ENCODE peak calls at places on chromosomes 4 and X, in seven cellular contexts. D is GM10248, H is lower leg skin, M is GM23338, U is fibroblast of lung, R is endothelial cell, F is AG09309. K is an unnamed sample.
A peak's percentile ranks its signal among the peaks of the same experiment; 100 is the strongest.

GRCh38 chr4:39320381-39321115 is 45.6 kb downstream of the RFC1 start:
- DNase-seq in D (no peak), H (no peak), M (no peak), U (peak; percentile 60), R (no peak), F (no peak), K (no peak)

GRCh38 chr4:22385615-22386014 is 130.3 kb downstream of the ADGRA3 start:
- DNase-seq in D (no peak), H (no peak), M (no peak), U (peak; percentile 70), R (no peak), F (peak; percentile 35), K (peak; percentile 3)

GRCh38 chr4:6549890-6550620 is 24.9 kb upstream of the MAN2B2 start:
- DNase-seq in D (no peak), H (no peak), M (no peak), U (no peak), R (no peak), F (no peak), K (no peak)

GRCh38 chrX:151621422-151621821 is 57.9 kb downstream of the PASD1 start:
- DNase-seq in D (no peak), H (no peak), M (no peak), U (no peak), R (no peak), F (no peak), K (no peak)

GRCh38 chr4:39664828-39665731 is 26.4 kb upstream of the SMIM14 start:
- DNase-seq in D (no peak), H (no peak), M (no peak), U (peak; percentile 48), R (no peak), F (no peak), K (no peak)

GRCh38 chr4:175536852-175537453 is 275.1 kb downstream of the GPM6A start:
- DNase-seq in D (peak; percentile 20), H (no peak), M (peak; percentile 79), U (peak; percentile 56), R (peak; percentile 21), F (peak; percentile 46), K (peak; percentile 8)

GRCh38 chrX:93420635-93421034 is 252.7 kb downstream of the NAP1L3 start:
- DNase-seq in D (no peak), H (no peak), M (no peak), U (no peak), R (no peak), F (no peak), K (no peak)

GRCh38 chr4:114997596-114997995 is 115.8 kb downstream of the NDST4 start:
- DNase-seq in D (no peak), H (no peak), M (no peak), U (peak; percentile 24), R (no peak), F (no peak), K (no peak)

GRCh38 chrX:47815901-47816845 is 20.5 kb upstream of the ZNF81 start:
- DNase-seq in D (no peak), H (no peak), M (peak; percentile 62), U (peak; percentile 9), R (no peak), F (no peak), K (no peak)

GRCh38 chr4:25486171-25486570 is 109.1 kb downstream of the ANAPC4 start:
- DNase-seq in D (no peak), H (no peak), M (peak; percentile 55), U (peak; percentile 62), R (no peak), F (no peak), K (no peak)

GRCh38 chr4:183961772-183962171 is 56.7 kb downstream of the STOX2 start:
- DNase-seq in D (no peak), H (no peak), M (peak; percentile 49), U (no peak), R (no peak), F (no peak), K (no peak)

GRCh38 chr4:107248571-107248970 is 212.5 kb upstream of the DKK2 start:
- DNase-seq in D (no peak), H (no peak), M (no peak), U (peak; percentile 68), R (no peak), F (no peak), K (no peak)

GRCh38 chr4:113921089-113921842 is 58.2 kb downstream of the ARSJ start:
- DNase-seq in D (no peak), H (no peak), M (no peak), U (peak; percentile 62), R (no peak), F (no peak), K (no peak)

GRCh38 chr4:151679247-151679646 is 81.6 kb downstream of the GATB start:
- DNase-seq in D (no peak), H (no peak), M (peak; percentile 47), U (no peak), R (no peak), F (no peak), K (no peak)

GRCh38 chr4:85842540-85842939 is 367.6 kb downstream of the ARHGAP24 start:
- DNase-seq in D (no peak), H (no peak), M (no peak), U (peak; percentile 66), R (no peak), F (no peak), K (no peak)

GRCh38 chr4:20019310-20020015 is 232.2 kb upstream of the SLIT2 start:
- DNase-seq in D (no peak), H (no peak), M (no peak), U (peak; percentile 68), R (no peak), F (no peak), K (no peak)

GRCh38 chrX:112961981-112962380 is 121.3 kb upstream of the AMOT start:
- DNase-seq in D (no peak), H (no peak), M (no peak), U (peak; percentile 53), R (no peak), F (no peak), K (no peak)

GRCh38 chrX:140817943-140818342 is 108.4 kb downstream of the LINC00632 start:
- DNase-seq in D (peak; percentile 14), H (no peak), M (peak; percentile 51), U (peak; percentile 35), R (peak; percentile 9), F (peak; percentile 1), K (no peak)

GRCh38 chrX:39611468-39611867 is 486.3 kb downstream of the BCOR start:
- DNase-seq in D (no peak), H (no peak), M (no peak), U (no peak), R (no peak), F (no peak), K (no peak)

GRCh38 chrX:16023790-16024734 is 99.3 kb upstream of the GRPR start:
- DNase-seq in D (peak; percentile 44), H (no peak), M (no peak), U (peak; percentile 71), R (no peak), F (no peak), K (no peak)

GRCh38 chrX:129957241-129958099 is 25.0 kb upstream of the BCORL1 start:
- DNase-seq in D (peak; percentile 76), H (peak; percentile 89), M (peak; percentile 87), U (peak; percentile 46), R (peak; percentile 61), F (no peak), K (no peak)

GRCh38 chr4:93103042-93103441 is 725.5 kb upstream of the ATOH1 start:
- DNase-seq in D (no peak), H (no peak), M (peak; percentile 71), U (no peak), R (no peak), F (no peak), K (no peak)

DNA sequence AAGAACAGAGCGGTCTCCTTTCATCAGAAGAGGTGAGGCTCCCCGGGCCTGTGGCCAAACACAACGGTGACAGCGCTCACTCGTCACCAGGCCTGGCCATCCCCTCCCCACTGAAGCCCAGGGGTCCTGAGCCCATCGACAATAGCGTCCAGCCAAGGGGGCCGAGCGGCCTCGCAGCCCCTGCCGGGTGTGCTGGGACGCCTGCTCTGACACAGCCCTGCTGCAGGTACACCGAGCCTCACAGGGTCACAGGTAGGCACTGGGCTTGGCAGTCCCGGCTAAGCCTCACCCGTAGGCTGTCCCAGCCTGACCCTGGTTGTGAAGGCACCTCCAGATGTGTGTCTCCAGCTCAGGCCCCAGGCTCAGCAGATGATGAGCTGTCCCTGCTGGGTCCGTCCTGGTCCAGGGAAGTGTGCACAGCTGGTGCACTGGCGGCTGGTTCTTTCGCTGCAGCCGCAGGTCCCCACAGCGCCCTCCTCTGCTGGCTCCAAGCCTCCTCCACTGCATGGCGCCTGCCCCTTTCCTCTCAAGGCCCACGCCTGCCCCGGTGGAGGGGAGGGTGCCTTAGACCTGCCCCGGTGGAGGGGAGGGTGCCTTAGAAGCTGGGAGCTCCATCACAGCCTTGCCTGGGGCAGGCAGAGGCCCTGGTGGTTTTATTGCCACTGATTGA is 21.5 kb downstream of the UVSSA start:
- DNase-seq in D (no peak), H (peak; percentile 71), M (peak; percentile 60), U (no peak), R (no peak), F (no peak), K (no peak)
- TF ChIP-seq CTCF in D (no peak), H (no peak), M (peak; percentile 52), U (no peak), R (no peak), F (no peak), K (no peak)

GRCh38 chr4:52665592-52665991 is 6.5 kb upstream of the USP46 start:
- DNase-seq in D (peak; percentile 51), H (no peak), M (peak; percentile 36), U (peak; percentile 3), R (no peak), F (no peak), K (no peak)
- TF ChIP-seq CTCF in D (peak; percentile 50), H (no peak), M (peak; percentile 69), U (peak; percentile 15), R (no peak), F (peak; percentile 26), K (no peak)

GRCh38 chr4:30386266-30386895 is 333.8 kb upstream of the PCDH7 start:
- DNase-seq in D (no peak), H (no peak), M (no peak), U (peak; percentile 57), R (no peak), F (no peak), K (no peak)

GRCh38 chr4:30385650-30386049 is 334.5 kb upstream of the PCDH7 start:
- DNase-seq in D (no peak), H (no peak), M (no peak), U (no peak), R (no peak), F (no peak), K (no peak)

GRCh38 chr4:30380404-30380998 is 339.7 kb upstream of the PCDH7 start:
- DNase-seq in D (peak; percentile 12), H (no peak), M (peak; percentile 94), U (peak; percentile 73), R (peak; percentile 54), F (peak; percentile 46), K (no peak)
- TF ChIP-seq CTCF in D (peak; percentile 75), H (no peak), M (peak; percentile 85), U (peak; percentile 58), R (peak; percentile 88), F (peak; percentile 88), K (peak; percentile 67)

DNA sequence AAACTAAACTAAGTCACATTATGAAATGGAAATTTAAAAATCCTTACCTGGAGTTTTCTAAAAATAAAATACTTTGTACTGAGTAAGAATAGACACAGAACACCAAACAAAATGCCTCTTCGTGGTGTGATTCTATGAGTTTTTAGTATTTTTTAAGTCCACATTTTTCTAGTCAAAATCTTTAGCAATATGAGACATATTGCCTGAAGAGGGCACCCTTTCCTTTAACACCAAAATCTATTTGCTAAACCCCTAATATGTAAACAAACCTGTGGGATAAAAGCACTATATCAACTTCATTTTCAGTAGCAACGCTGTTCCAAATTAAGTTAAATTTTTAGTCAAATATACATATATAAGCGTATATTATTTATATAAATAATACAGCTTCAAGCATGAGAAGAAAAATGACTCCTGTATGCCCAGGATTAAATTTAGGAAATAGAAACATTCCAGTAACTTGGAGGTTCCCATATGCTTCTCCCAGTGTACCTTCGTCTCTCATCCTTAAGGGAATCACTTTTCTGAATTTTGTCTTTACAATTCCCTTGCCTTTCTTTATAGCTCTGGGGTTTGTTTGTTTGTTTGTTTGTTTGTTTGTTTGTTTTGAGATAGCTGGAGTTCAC is 23.0 kb upstream of the PGM2 start:
- DNase-seq in D (peak; percentile 33), H (no peak), M (peak; percentile 62), U (peak; percentile 50), R (no peak), F (peak; percentile 45), K (no peak)
- TF ChIP-seq CTCF in D (no peak), H (no peak), M (peak; percentile 59), U (no peak), R (peak; percentile 48), F (peak; percentile 36), K (peak; percentile 48)

K was measured in AG09319.